ENCODE peak calls at places on chromosome 4, in six cellular contexts. Q, N, R, X, A and J are unnamed samples.

GRCh38 chr4:60134106-60134505 is 1066.0 kb upstream of the ADGRL3 start:
- DNase-seq in Q (no peak), N (no peak), R (no peak), X (no peak), A (no peak), J (no peak)

GRCh38 chr4:13919021-13919441 is 291.5 kb upstream of the BOD1L1 start:
- DNase-seq in Q (peak), N (no peak), R (peak), X (no peak), A (no peak), J (no peak)

GRCh38 chr4:183987529-183987946 is 82.4 kb downstream of the STOX2 start:
- DNase-seq in Q (peak), N (peak), R (peak), X (peak), A (peak), J (no peak)

GRCh38 chr4:142274137-142274536 is 572.0 kb downstream of the INPP4B start:
- DNase-seq in Q (no peak), N (no peak), R (peak), X (no peak), A (no peak), J (no peak)

GRCh38 chr4:107261241-107261874 is 225.2 kb upstream of the DKK2 start:
- DNase-seq in Q (no peak), N (no peak), R (peak), X (no peak), A (no peak), J (no peak)

GRCh38 chr4:118964891-118965411 is 76.3 kb downstream of the SYNPO2 start:
- DNase-seq in Q (no peak), N (no peak), R (peak), X (no peak), A (no peak), J (no peak)

GRCh38 chr4:27006247-27006603 is 145.6 kb downstream of the STIM2 start:
- DNase-seq in Q (no peak), N (no peak), R (no peak), X (no peak), A (no peak), J (no peak)

GRCh38 chr4:152516156-152516555 is 19.7 kb downstream of the FBXW7 start:
- DNase-seq in Q (no peak), N (no peak), R (no peak), X (no peak), A (no peak), J (no peak)

GRCh38 chr4:128865132-128865531 is 55.6 kb downstream of the JADE1 start:
- DNase-seq in Q (no peak), N (no peak), R (no peak), X (no peak), A (no peak), J (no peak)

GRCh38 chr4:48445704-48446103 is 37.4 kb upstream of the SLC10A4 start:
- DNase-seq in Q (no peak), N (no peak), R (peak), X (no peak), A (no peak), J (no peak)
- TF ChIP-seq CTCF in Q (peak), N (peak), R (peak), X (peak), A (peak), J (peak)

DNA sequence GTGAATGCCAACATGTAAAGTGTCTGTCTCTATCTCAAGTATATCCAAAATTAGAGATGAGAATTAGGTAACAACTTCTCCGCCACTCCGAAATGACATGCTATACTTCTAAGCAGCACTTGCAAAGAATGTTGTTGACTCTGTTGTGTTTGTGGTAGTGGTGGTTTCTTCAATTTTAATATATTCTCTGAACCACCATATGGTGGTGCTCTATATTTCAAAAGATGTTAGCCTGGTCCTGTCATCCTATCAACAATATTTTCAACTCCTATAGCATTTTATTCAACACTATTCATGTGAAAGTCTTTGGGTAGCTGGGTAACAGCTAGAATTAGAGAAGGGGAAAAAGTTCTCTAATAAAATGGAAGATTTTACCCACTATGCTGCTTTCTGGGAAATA is 1622.8 kb upstream of the IGFBP7 start:
- DNase-seq in Q (no peak), N (no peak), R (no peak), X (no peak), A (no peak), J (no peak)
- TF ChIP-seq CTCF in Q (no peak), N (no peak), R (no peak), X (no peak), A (no peak), J (no peak)

GRCh38 chr4:1348746-1349145 is 1.7 kb downstream of the UVSSA start:
- DNase-seq in Q (no peak), N (no peak), R (no peak), X (no peak), A (no peak), J (no peak)

GRCh38 chr4:1346781-1347409 is at the start of gene UVSSA:
- DNase-seq in Q (peak), N (peak), R (peak), X (peak), A (peak), J (peak)

GRCh38 chr4:1347410-1347864 is 429 bp downstream of the UVSSA start:
- DNase-seq in Q (peak), N (peak), R (peak), X (peak), A (no peak), J (peak)

GRCh38 chr4:1349359-1350168 is 2.6 kb downstream of the UVSSA start:
- DNase-seq in Q (no peak), N (no peak), R (no peak), X (no peak), A (no peak), J (no peak)

DNA sequence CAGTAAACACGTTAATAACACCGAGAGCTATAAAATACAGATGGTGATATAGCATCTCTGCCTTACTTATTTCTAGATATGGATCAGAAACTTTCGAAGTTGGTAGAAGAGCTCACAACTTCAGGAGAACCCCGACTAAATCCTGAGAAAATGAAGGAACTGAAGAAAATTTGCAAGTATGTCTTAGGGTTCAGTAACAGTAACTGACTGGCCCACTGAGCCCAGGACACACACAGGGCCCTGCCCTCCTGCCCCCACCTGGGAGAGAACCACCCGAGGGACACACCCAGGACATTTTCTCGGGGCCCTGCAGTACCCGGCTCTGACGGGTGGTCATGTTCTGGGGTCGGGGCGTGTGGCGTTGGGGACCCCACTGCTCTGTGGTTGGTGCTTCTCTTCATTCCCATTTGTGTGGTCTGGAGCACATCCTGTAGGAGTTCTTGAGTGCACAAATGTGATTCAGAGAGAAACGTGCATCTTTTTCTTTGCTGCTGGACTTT is 1.1 kb downstream of the UVSSA start:
- DNase-seq in Q (no peak), N (no peak), R (no peak), X (no peak), A (no peak), J (no peak)
- TF ChIP-seq CTCF in Q (no peak), N (no peak), R (no peak), X (no peak), A (no peak), J (no peak)

GRCh38 chr4:72283357-72283756 is 251.6 kb downstream of the NPFFR2 start:
- DNase-seq in Q (no peak), N (no peak), R (no peak), X (no peak), A (no peak), J (no peak)

GRCh38 chr4:72290737-72291136 is 258.9 kb downstream of the NPFFR2 start:
- DNase-seq in Q (no peak), N (no peak), R (no peak), X (no peak), A (no peak), J (no peak)

GRCh38 chr4:72280252-72280651 is 248.5 kb downstream of the NPFFR2 start:
- DNase-seq in Q (no peak), N (no peak), R (no peak), X (no peak), A (no peak), J (no peak)

DNA sequence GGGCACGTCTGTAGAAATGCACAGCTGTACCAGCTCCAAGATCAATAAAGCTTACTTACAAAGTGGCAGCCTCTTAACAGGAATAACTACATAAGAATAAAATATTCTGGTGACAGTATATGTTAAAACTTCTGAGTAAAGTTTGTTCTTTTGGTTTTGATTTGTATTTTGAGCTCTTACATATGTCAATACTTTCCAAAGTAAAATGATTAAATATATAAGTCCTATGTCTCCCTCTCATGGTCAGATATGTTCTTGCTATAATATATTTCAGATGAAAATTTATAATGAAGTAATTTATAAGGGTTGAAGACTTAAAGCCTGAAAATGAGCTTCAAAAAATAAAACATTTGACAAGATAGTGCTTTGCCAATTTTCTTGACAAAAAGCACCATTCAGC is 254.4 kb downstream of the NPFFR2 start:
- DNase-seq in Q (no peak), N (no peak), R (peak), X (peak), A (no peak), J (no peak)
- TF ChIP-seq CTCF in Q (peak), N (no peak), R (peak), X (no peak), A (peak), J (no peak)